ENCODE peak calls at places on chromosomes 16 and 17, in five cellular contexts. One of them, this sample, is unnamed.

GRCh38 chr16:54459509-54460235 is 173.1 kb upstream of the IRX3 start:
- DNase-seq in stomach: no peak
- DNase-seq in heart left ventricle: no peak
- DNase-seq in K562: no peak
- DNase-seq in uterus: no peak
- DNase-seq in this sample: no peak

GRCh38 chr16:77236063-77236511 is 36.9 kb downstream of the SYCE1L start:
- DNase-seq in K562: peak; percentile 88
- DNase-seq in uterus: peak; percentile 88
- DNase-seq in heart left ventricle: peak; percentile 81
- DNase-seq in stomach: peak; percentile 90
- DNase-seq in this sample: peak; percentile 51

GRCh38 chr16:50407351-50407750 is 38.6 kb upstream of the BRD7 start:
- DNase-seq in heart left ventricle: no peak
- DNase-seq in K562: no peak
- DNase-seq in uterus: no peak
- DNase-seq in stomach: no peak
- DNase-seq in this sample: no peak

GRCh38 chr17:40364121-40364861 is at the start of gene GJD3:
- DNase-seq in K562: peak; percentile 35
- DNase-seq in uterus: no peak
- DNase-seq in heart left ventricle: peak; percentile 53
- DNase-seq in stomach: no peak
- DNase-seq in this sample: no peak

GRCh38 chr17:6413073-6413472 is 21.8 kb downstream of the AIPL1 start:
- DNase-seq in uterus: no peak
- DNase-seq in K562: peak; percentile 11
- DNase-seq in heart left ventricle: no peak
- DNase-seq in stomach: no peak
- DNase-seq in this sample: peak; percentile 52

GRCh38 chr17:63369233-63369632 is 76.9 kb downstream of the CYB561 start:
- DNase-seq in K562: no peak
- DNase-seq in uterus: no peak
- DNase-seq in heart left ventricle: no peak
- DNase-seq in stomach: no peak
- DNase-seq in this sample: peak; percentile 24

GRCh38 chr17:56595831-56596740 is 2.6 kb downstream of the NOG start:
- DNase-seq in heart left ventricle: no peak
- DNase-seq in stomach: no peak
- DNase-seq in K562: no peak
- DNase-seq in uterus: no peak
- DNase-seq in this sample: peak; percentile 35

GRCh38 chr16:53191413-53191812 is 136.6 kb downstream of the CHD9 start:
- DNase-seq in heart left ventricle: no peak
- DNase-seq in K562: no peak
- DNase-seq in stomach: no peak
- DNase-seq in uterus: no peak
- DNase-seq in this sample: no peak

GRCh38 chr17:68344701-68345136 is 53.4 kb downstream of the ARSG start:
- DNase-seq in K562: no peak
- DNase-seq in stomach: peak; percentile 28
- DNase-seq in uterus: no peak
- DNase-seq in heart left ventricle: no peak
- DNase-seq in this sample: no peak

GRCh38 chr17:17171186-17171585 is 34.9 kb downstream of the PLD6 start:
- DNase-seq in heart left ventricle: no peak
- DNase-seq in stomach: no peak
- DNase-seq in uterus: no peak
- DNase-seq in K562: no peak
- DNase-seq in this sample: no peak

GRCh38 chr17:40431231-40431602 is 12.0 kb upstream of the IGFBP4 start:
- DNase-seq in heart left ventricle: no peak
- DNase-seq in K562: no peak
- DNase-seq in uterus: no peak
- DNase-seq in stomach: no peak
- DNase-seq in this sample: no peak

GRCh38 chr17:266219-266618 is 84.8 kb upstream of the DOC2B start:
- DNase-seq in stomach: peak; percentile 5
- DNase-seq in K562: no peak
- DNase-seq in uterus: no peak
- DNase-seq in heart left ventricle: peak; percentile 2
- DNase-seq in this sample: no peak

GRCh38 chr16:2811703-2812471 is 5.2 kb upstream of the PRSS21 start:
- DNase-seq in stomach: no peak
- DNase-seq in K562: no peak
- DNase-seq in heart left ventricle: no peak
- DNase-seq in uterus: no peak
- DNase-seq in this sample: peak; percentile 47

GRCh38 chr17:39639566-39640458 is 2.9 kb downstream of the STARD3 start:
- DNase-seq in stomach: no peak
- DNase-seq in heart left ventricle: no peak
- DNase-seq in K562: no peak
- DNase-seq in uterus: no peak
- DNase-seq in this sample: no peak

GRCh38 chr16:49600541-49600940 is 226.9 kb downstream of the C16orf78 start:
- DNase-seq in K562: no peak
- DNase-seq in heart left ventricle: no peak
- DNase-seq in stomach: peak; percentile 10
- DNase-seq in uterus: no peak
- DNase-seq in this sample: no peak

GRCh38 chr16:84647830-84648594 is at the start of gene KLHL36:
- DNase-seq in stomach: peak; percentile 66
- DNase-seq in heart left ventricle: peak; percentile 72
- DNase-seq in K562: peak; percentile 98
- DNase-seq in uterus: peak; percentile 73
- DNase-seq in this sample: peak; percentile 72

GRCh38 chr17:36535669-36536081 is 888 bp downstream of the PIGW start:
- DNase-seq in stomach: no peak
- DNase-seq in K562: no peak
- DNase-seq in heart left ventricle: no peak
- DNase-seq in uterus: no peak
- DNase-seq in this sample: no peak

GRCh38 chr17:2089021-2089422 is 34.1 kb downstream of the HIC1 start:
- DNase-seq in heart left ventricle: no peak
- DNase-seq in K562: peak; percentile 21
- DNase-seq in stomach: no peak
- DNase-seq in uterus: no peak
- DNase-seq in this sample: no peak

GRCh38 chr17:39016193-39017153 is 49.3 kb upstream of the FBXO47 start:
- DNase-seq in heart left ventricle: no peak
- DNase-seq in uterus: no peak
- DNase-seq in K562: no peak
- DNase-seq in stomach: no peak
- DNase-seq in this sample: no peak

GRCh38 chr17:2853111-2853721 is 57.0 kb downstream of the RAP1GAP2 start:
- DNase-seq in heart left ventricle: peak; percentile 76
- DNase-seq in uterus: peak; percentile 51
- DNase-seq in K562: no peak
- DNase-seq in stomach: peak; percentile 68
- DNase-seq in this sample: peak; percentile 89

GRCh38 chr17:50457621-50458020 is 11.1 kb downstream of the CHAD start:
- DNase-seq in uterus: no peak
- DNase-seq in stomach: no peak
- DNase-seq in heart left ventricle: no peak
- DNase-seq in K562: no peak
- DNase-seq in this sample: no peak

GRCh38 chr16:77402672-77403071 is 32.2 kb downstream of the ADAMTS18 start:
- DNase-seq in heart left ventricle: no peak
- DNase-seq in stomach: no peak
- DNase-seq in uterus: no peak
- DNase-seq in K562: no peak
- DNase-seq in this sample: no peak

GRCh38 chr16:75029854-75030253 is 31.0 kb downstream of the ZNRF1 start:
- DNase-seq in heart left ventricle: no peak
- DNase-seq in stomach: no peak
- DNase-seq in K562: no peak
- DNase-seq in uterus: no peak
- DNase-seq in this sample: no peak

GRCh38 chr17:18246880-18247612 is 11.5 kb downstream of the FLII start:
- DNase-seq in uterus: peak; percentile 57
- DNase-seq in K562: peak; percentile 92
- DNase-seq in stomach: peak; percentile 95
- DNase-seq in heart left ventricle: peak; percentile 47
- DNase-seq in this sample: peak; percentile 83

GRCh38 chr17:34645636-34646035 is 66.3 kb downstream of the TMEM132E start:
- DNase-seq in K562: peak; percentile 23
- DNase-seq in stomach: no peak
- DNase-seq in heart left ventricle: no peak
- DNase-seq in uterus: no peak
- DNase-seq in this sample: no peak

GRCh38 chr17:60671482-60671881 is 6.2 kb upstream of the BCAS3 start:
- DNase-seq in stomach: no peak
- DNase-seq in uterus: no peak
- DNase-seq in K562: no peak
- DNase-seq in heart left ventricle: no peak
- DNase-seq in this sample: no peak

GRCh38 chr17:39513256-39513655 is 52.0 kb downstream of the CDK12 start:
- DNase-seq in K562: no peak
- DNase-seq in heart left ventricle: no peak
- DNase-seq in stomach: no peak
- DNase-seq in uterus: no peak
- DNase-seq in this sample: no peak

GRCh38 chr16:50425648-50426047 is 56.9 kb upstream of the BRD7 start:
- DNase-seq in K562: no peak
- DNase-seq in heart left ventricle: no peak
- DNase-seq in uterus: no peak
- DNase-seq in stomach: no peak
- DNase-seq in this sample: no peak

GRCh38 chr16:11711662-11712061 is 31.0 kb downstream of the TXNDC11 start:
- DNase-seq in stomach: no peak
- DNase-seq in heart left ventricle: no peak
- DNase-seq in uterus: no peak
- DNase-seq in K562: no peak
- DNase-seq in this sample: no peak

GRCh38 chr16:6165330-6165984 is 1067.9 kb upstream of the EEF2KMT start:
- DNase-seq in K562: no peak
- DNase-seq in heart left ventricle: no peak
- DNase-seq in stomach: no peak
- DNase-seq in uterus: no peak
- DNase-seq in this sample: no peak

GRCh38 chr17:41784207-41784744 is 2.2 kb downstream of the JUP start:
- DNase-seq in K562: peak; percentile 89
- DNase-seq in uterus: peak; percentile 59
- DNase-seq in stomach: peak; percentile 66
- DNase-seq in heart left ventricle: peak; percentile 68
- DNase-seq in this sample: peak; percentile 96

DNA sequence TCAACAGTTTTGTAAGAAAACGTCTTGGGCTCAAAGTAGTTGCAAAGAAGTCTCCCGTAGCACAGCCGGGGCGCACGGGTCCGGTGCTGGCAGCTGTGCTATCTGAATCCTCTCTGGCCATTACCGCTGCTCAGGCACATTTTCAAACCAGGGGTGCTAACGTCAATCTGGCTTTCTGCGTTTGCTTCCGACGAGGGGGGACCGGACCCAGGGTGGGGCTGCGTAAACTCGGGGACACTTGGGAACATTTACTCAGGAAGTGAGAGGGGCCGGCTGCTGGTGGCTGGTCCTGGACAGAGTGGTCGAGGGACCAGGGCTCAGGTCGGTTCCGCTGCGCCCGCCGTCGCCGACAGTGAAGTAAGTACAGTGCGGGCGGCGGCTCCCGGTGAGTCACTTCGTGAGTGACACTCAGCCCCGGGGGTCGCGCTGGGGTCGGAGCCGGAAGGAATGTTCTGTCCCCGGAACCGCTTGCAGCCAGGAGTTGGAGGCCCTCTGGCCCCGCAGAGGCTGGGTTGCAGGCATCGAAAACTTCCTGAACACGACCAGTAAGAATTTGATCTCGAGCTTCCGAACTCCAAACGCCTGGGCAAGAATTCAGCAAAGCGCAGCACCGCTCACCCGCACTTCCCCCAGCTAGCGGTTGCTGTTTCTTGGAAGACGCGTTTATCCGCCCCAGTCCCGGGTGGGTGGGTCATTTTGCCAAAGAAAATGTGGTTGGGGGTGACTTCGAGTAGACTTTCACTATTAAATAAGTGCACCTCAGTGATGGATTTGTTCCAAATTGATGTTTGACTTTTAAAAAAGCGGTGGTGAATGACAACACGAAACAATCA is 1.4 kb upstream of the HS3ST3B1 start:
- DNase-seq in stomach: peak; percentile 40
- DNase-seq in K562: peak; percentile 24
- DNase-seq in heart left ventricle: peak; percentile 32
- DNase-seq in uterus: peak; percentile 33
- DNase-seq in this sample: no peak
- TF ChIP-seq POLR2A in stomach: no peak
- TF ChIP-seq POLR2A in K562: no peak
- TF ChIP-seq POLR2A in heart left ventricle: no peak
- TF ChIP-seq POLR2A in uterus: no peak
- TF ChIP-seq POLR2A in this sample: no peak

GRCh38 chr17:81097134-81097942 is 62.4 kb downstream of the BAIAP2 start:
- DNase-seq in K562: peak; percentile 88
- DNase-seq in heart left ventricle: peak; percentile 69
- DNase-seq in uterus: peak; percentile 90
- DNase-seq in stomach: peak; percentile 74
- DNase-seq in this sample: peak; percentile 85
- TF ChIP-seq POLR2A in K562: peak; percentile 36
- TF ChIP-seq POLR2A in heart left ventricle: no peak
- TF ChIP-seq POLR2A in uterus: peak; percentile 39
- TF ChIP-seq POLR2A in stomach: no peak
- TF ChIP-seq POLR2A in this sample: peak; percentile 32

DNA sequence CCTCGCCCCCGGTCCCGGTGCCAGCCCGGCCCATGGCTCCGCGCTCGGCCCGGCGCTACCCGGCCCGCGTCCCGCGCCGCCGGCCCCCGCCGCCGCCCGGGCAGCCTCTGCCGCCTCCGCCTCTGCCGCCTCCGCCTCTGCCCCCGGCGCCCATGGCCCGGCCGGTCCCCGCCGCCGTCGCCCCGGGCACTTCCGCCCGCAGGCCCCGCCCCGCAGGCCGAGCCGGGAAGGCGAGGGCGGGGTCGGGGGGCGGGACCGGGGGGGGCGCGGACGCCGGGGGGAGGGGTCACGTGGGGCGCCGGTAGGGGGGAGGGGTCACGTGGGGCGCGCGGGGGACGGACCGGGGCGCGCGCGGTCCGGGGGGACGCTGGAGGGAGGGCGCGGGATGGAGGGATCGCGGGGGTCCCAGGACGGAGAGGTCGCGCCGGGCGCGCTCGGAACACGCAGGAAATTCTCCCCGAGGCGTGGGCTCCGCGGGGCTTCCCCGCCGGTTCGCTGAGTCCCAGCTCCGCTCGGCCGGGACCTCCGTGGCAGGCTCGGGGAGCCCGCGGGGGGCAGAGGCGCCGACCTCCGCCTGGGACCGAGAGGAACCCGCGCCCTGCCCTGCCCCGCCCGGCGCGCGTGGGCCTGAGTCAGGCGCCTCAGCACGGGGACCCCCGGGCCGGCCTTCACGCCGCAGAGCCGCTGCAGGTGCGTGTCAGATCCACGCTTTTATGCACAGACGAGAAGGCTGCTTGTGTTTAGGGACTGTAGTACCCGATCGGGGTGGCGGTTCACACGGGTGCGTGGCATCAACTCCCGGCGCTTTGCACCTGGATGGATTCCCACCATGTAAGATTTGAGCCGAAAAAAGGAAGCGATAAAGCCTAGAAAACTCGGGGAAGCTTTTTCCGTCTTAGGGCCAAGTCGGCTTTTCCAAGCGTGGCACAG is at the start of gene PGAP6:
- DNase-seq in uterus: peak; percentile 59
- DNase-seq in K562: peak; percentile 93
- DNase-seq in heart left ventricle: peak; percentile 81
- DNase-seq in stomach: peak; percentile 79
- DNase-seq in this sample: peak; percentile 70
- TF ChIP-seq POLR2A in uterus: peak; percentile 45
- TF ChIP-seq POLR2A in K562: no peak
- TF ChIP-seq POLR2A in heart left ventricle: peak; percentile 62
- TF ChIP-seq POLR2A in stomach: no peak
- TF ChIP-seq POLR2A in this sample: peak; percentile 71

GRCh38 chr16:24728011-24728410 is 1.4 kb upstream of the TNRC6A start:
- DNase-seq in uterus: no peak
- DNase-seq in K562: no peak
- DNase-seq in stomach: no peak
- DNase-seq in heart left ventricle: no peak
- DNase-seq in this sample: no peak
- TF ChIP-seq POLR2A in uterus: no peak
- TF ChIP-seq POLR2A in K562: no peak
- TF ChIP-seq POLR2A in stomach: no peak
- TF ChIP-seq POLR2A in heart left ventricle: no peak
- TF ChIP-seq POLR2A in this sample: no peak

This sample was measured in H54.